ENCODE peak calls at places on chromosomes 12 and 14, in ten cellular contexts. V, N, X, J, T, D, F, L, W and I are unnamed samples.

GRCh38 chr12:129961856-129962255 is 58.0 kb upstream of the TMEM132D start:
- DNase-seq in J (no peak), T (no peak), D (no peak), L (no peak), N (no peak), W (no peak), F (no peak), V (no peak), X (no peak), I (no peak)

GRCh38 chr12:52679875-52680274 is 332 bp downstream of the KRT1 start:
- DNase-seq in J (no peak), T (no peak), D (no peak), X (no peak), N (no peak), V (no peak), L (no peak), W (no peak), F (no peak), I (no peak)

GRCh38 chr14:54782803-54783659 is 119.6 kb downstream of the GCH1 start:
- DNase-seq in T (no peak), L (no peak), N (peak), J (no peak), D (no peak), W (no peak), X (no peak), V (peak), F (no peak), I (no peak)

GRCh38 chr12:110079477-110080400 is 31.4 kb upstream of the C12orf76 start:
- DNase-seq in V (peak), T (no peak), L (peak), X (no peak), F (no peak), N (peak), W (no peak), J (no peak), D (no peak), I (peak)

GRCh38 chr12:64459388-64460024 is 7.6 kb downstream of the TBK1 start:
- DNase-seq in N (no peak), V (peak), W (no peak), F (no peak), X (no peak), L (no peak), J (no peak), D (no peak), T (no peak), I (no peak)

GRCh38 chr12:75503866-75504265 is 7.5 kb downstream of the KRR1 start:
- DNase-seq in D (no peak), X (no peak), W (no peak), L (no peak), J (no peak), N (no peak), F (no peak), V (no peak), T (no peak), I (no peak)

GRCh38 chr12:112112423-112113132 is 4.0 kb upstream of the NAA25 start:
- DNase-seq in F (no peak), J (no peak), V (no peak), T (no peak), X (no peak), L (no peak), N (no peak), W (no peak), D (peak), I (no peak)

GRCh38 chr12:102948941-102949352 is 8.5 kb upstream of the ASCL1 start:
- DNase-seq in L (peak), N (peak), T (peak), J (no peak), D (no peak), X (peak), W (peak), V (peak), F (no peak), I (peak)

GRCh38 chr14:31964979-31965734 is 111.9 kb upstream of the ARHGAP5 start:
- DNase-seq in V (no peak), L (no peak), T (no peak), D (no peak), W (peak), N (peak), J (peak), F (no peak), X (no peak), I (no peak)

GRCh38 chr12:124381454-124382207 is 86.7 kb downstream of the RFLNA start:
- DNase-seq in T (peak), J (peak), D (peak), F (no peak), X (no peak), N (peak), V (no peak), W (peak), L (peak), I (no peak)

GRCh38 chr14:100019156-100019882 is 45.9 kb upstream of the EVL start:
- DNase-seq in T (no peak), N (no peak), F (no peak), W (peak), L (no peak), V (peak), X (peak), D (no peak), J (no peak), I (no peak)

GRCh38 chr14:24944800-24945199 is 105.1 kb downstream of the STXBP6 start:
- DNase-seq in J (no peak), D (no peak), L (no peak), V (no peak), W (no peak), X (no peak), F (no peak), N (no peak), T (no peak), I (no peak)

GRCh38 chr14:72948481-72949138 is 22.3 kb downstream of the DCAF4 start:
- DNase-seq in W (peak), V (peak), N (peak), D (no peak), L (peak), J (peak), F (peak), T (peak), X (peak), I (no peak)

GRCh38 chr12:114936148-114937099 is 252.4 kb upstream of the TBX3 start:
- DNase-seq in F (no peak), L (no peak), W (peak), D (no peak), J (no peak), V (no peak), T (no peak), X (peak), N (no peak), I (no peak)

GRCh38 chr12:51389302-51389999 is 1.8 kb downstream of the GALNT6 start:
- DNase-seq in D (no peak), V (peak), L (no peak), F (no peak), X (no peak), J (no peak), T (no peak), N (no peak), W (peak), I (no peak)

GRCh38 chr12:7642876-7643309 is 22.8 kb downstream of the APOBEC1 start:
- DNase-seq in X (no peak), W (peak), D (no peak), V (peak), F (no peak), J (no peak), L (no peak), N (no peak), T (no peak), I (no peak)

GRCh38 chr12:31491395-31491794 is 99.5 kb downstream of the DENND5B start:
- DNase-seq in J (no peak), L (no peak), W (no peak), N (no peak), F (no peak), D (no peak), V (no peak), X (no peak), T (no peak), I (no peak)

GRCh38 chr12:31106101-31106803 is 32.6 kb downstream of the DDX11 start:
- DNase-seq in J (no peak), X (no peak), L (no peak), F (no peak), N (no peak), D (no peak), W (no peak), T (no peak), V (no peak), I (no peak)

GRCh38 chr12:89433634-89434033 is 81.3 kb upstream of the DUSP6 start:
- DNase-seq in F (no peak), L (no peak), N (no peak), T (no peak), V (no peak), D (no peak), W (no peak), X (no peak), J (no peak), I (no peak)

GRCh38 chr12:45409966-45410365 is 194.1 kb downstream of the ANO6 start:
- DNase-seq in N (peak), L (no peak), W (peak), D (no peak), T (no peak), J (peak), V (no peak), F (no peak), X (no peak), I (no peak)
- H3K27ac ChIP-seq in N (no peak), L (no peak), W (peak), D (no peak), T (no peak), J (no peak), V (no peak), F (no peak), X (no peak), I (no peak)

DNA sequence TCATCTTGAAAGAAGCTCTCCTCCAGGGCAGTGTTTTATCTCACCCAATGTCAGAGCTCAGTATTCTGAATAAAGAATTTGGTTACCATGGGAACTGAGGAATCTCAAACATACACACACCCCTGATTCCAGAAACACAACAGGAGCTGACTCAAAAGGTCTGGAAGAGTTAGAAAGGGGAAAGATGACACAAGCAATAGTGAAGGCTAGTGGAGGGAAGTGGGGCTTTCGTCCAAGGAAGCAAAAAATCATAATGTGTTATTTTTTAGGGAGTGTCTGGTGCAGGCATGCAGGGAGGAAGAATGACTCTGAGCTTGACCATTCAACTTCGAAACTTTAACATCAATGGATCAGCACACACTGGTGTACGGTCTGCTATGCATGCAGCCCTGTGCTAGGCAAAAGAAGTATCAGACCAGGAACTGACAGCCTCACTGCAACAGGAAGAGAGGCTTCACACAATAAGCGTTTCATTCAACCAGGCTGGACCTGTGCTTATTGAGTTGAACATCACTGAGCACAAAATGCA is 20.3 kb downstream of the HEBP1 start:
- DNase-seq in F (peak), W (peak), D (no peak), J (peak), V (no peak), L (no peak), T (no peak), N (no peak), X (no peak), I (no peak)
- H3K27ac ChIP-seq in F (peak), W (peak), D (peak), J (no peak), V (no peak), L (peak), T (no peak), N (peak), X (no peak), I (no peak)

GRCh38 chr12:93626160-93626559 is 51.0 kb upstream of the CRADD start:
- DNase-seq in V (no peak), J (no peak), L (no peak), D (no peak), N (no peak), X (no peak), W (no peak), T (no peak), F (no peak), I (no peak)
- H3K27ac ChIP-seq in V (no peak), J (no peak), L (no peak), D (no peak), N (no peak), X (no peak), W (peak), T (no peak), F (no peak), I (no peak)

DNA sequence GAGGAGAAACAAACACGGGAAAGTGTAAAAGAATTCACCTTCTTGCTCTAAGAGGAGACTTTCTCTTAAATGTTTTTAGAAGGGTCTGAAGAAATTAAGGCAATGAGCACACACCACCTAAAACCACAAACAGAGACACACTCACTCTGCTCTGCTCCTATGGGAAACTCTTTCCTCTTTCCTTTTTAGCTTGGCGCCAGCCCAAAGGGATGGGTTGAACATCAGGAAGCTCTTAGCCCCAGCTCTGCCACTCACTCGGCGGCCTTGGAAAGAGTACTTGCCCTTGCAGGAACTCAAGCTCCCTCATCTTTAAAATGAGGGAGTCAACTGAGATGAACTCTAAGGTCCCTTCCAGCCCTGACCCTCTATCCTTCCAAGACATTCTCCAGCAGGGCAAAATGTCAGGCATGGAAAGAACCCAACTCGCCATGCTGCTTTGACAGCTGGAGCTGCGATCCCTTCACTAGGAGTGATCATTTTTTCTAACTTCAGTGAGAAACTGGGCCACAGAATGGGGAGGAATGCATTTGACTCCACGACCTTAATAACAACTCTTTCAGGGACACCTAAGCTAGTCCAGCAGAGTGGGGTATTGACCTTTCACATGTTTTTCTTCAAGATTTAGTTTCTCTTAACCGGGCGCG is 980 bp upstream of the RNASE8 start:
- DNase-seq in L (no peak), N (no peak), W (no peak), X (no peak), V (no peak), F (no peak), D (no peak), J (no peak), T (no peak), I (no peak)
- H3K27ac ChIP-seq in L (no peak), N (no peak), W (no peak), X (no peak), V (no peak), F (no peak), D (no peak), J (no peak), T (peak), I (no peak)

GRCh38 chr12:116384175-116384574 is 106.7 kb upstream of the MED13L start:
- DNase-seq in T (no peak), L (no peak), J (no peak), X (no peak), V (no peak), W (no peak), F (no peak), N (no peak), D (no peak), I (no peak)

GRCh38 chr12:116382456-116382902 is 105.0 kb upstream of the MED13L start:
- DNase-seq in X (no peak), W (peak), T (no peak), L (no peak), N (no peak), F (no peak), J (no peak), V (no peak), D (no peak), I (no peak)

GRCh38 chr12:116384629-116385485 is 107.4 kb upstream of the MED13L start:
- DNase-seq in W (peak), X (no peak), D (no peak), L (no peak), T (no peak), J (no peak), N (no peak), V (peak), F (no peak), I (no peak)

GRCh38 chr12:116389326-116389725 is 111.8 kb upstream of the MED13L start:
- DNase-seq in N (no peak), W (no peak), V (no peak), F (no peak), T (no peak), J (no peak), D (no peak), X (no peak), L (no peak), I (no peak)

GRCh38 chr12:116385486-116386217 is 108.2 kb upstream of the MED13L start:
- DNase-seq in J (no peak), W (no peak), N (no peak), X (no peak), D (no peak), T (no peak), V (no peak), F (no peak), L (no peak), I (no peak)
- H3K27ac ChIP-seq in J (no peak), W (no peak), N (no peak), X (no peak), D (no peak), T (no peak), V (no peak), F (no peak), L (no peak), I (no peak)

GRCh38 chr14:67510121-67510520 is 21.6 kb upstream of the TMEM229B start:
- DNase-seq in L (no peak), X (no peak), V (no peak), D (no peak), W (peak), F (no peak), J (no peak), N (no peak), T (peak), I (no peak)
- H3K27ac ChIP-seq in L (no peak), X (no peak), V (no peak), D (no peak), W (no peak), F (no peak), J (no peak), N (no peak), T (no peak), I (no peak)

GRCh38 chr12:80513211-80513610 is 69.2 kb downstream of the PTPRQ start:
- DNase-seq in D (no peak), N (no peak), W (no peak), V (no peak), X (no peak), F (no peak), J (no peak), L (no peak), T (peak), I (no peak)
- H3K27ac ChIP-seq in D (no peak), N (no peak), W (no peak), V (no peak), X (no peak), F (no peak), J (no peak), L (no peak), T (no peak), I (no peak)